ENCODE peak calls at places on chromosomes 4 and X, in seven cellular contexts. R is astrocyte, I is endothelial cell, V is fibroblast of mammary gland, U is cardiac muscle cell, M is GM10248, T is psoas muscle. H is an unnamed sample.

GRCh38 chrX:21493226-21493850 is 119.1 kb downstream of the CNKSR2 start:
- DNase-seq in I (no peak), T (no peak), V (peak; percentile 72), R (peak; percentile 57), M (no peak), U (no peak), H (no peak)

GRCh38 chr4:185734214-185734613 is 77.8 kb downstream of the SORBS2 start:
- DNase-seq in I (no peak), R (no peak), V (no peak), U (no peak), M (peak; percentile 58), T (no peak), H (no peak)

GRCh38 chr4:185991750-185992149 is 77.2 kb upstream of the TLR3 start:
- DNase-seq in T (no peak), M (no peak), R (no peak), U (no peak), V (no peak), I (no peak), H (no peak)

GRCh38 chr4:146389561-146389960 is 132.2 kb downstream of the SLC10A7 start:
- DNase-seq in U (no peak), I (no peak), T (no peak), R (no peak), M (no peak), V (no peak), H (no peak)

GRCh38 chr4:69896530-69897116 is 34.2 kb upstream of the CSN1S1 start:
- DNase-seq in U (peak; percentile 54), V (peak; percentile 26), M (no peak), I (no peak), T (no peak), R (no peak), H (no peak)

GRCh38 chr4:63505714-63506460 is 903.4 kb downstream of the TECRL start:
- DNase-seq in R (no peak), M (no peak), V (no peak), U (no peak), I (no peak), T (no peak), H (no peak)

GRCh38 chr4:139935911-139936310 is 218.1 kb downstream of the MAML3 start:
- DNase-seq in T (no peak), R (no peak), I (no peak), U (no peak), V (no peak), M (no peak), H (no peak)

GRCh38 chrX:65451663-65452062 is 82.9 kb downstream of the LAS1L start:
- DNase-seq in T (no peak), U (peak; percentile 14), V (peak; percentile 22), M (peak; percentile 30), I (peak; percentile 31), R (no peak), H (peak; percentile 13)

GRCh38 chrX:130179579-130180215 is 7.9 kb downstream of the RAB33A start:
- DNase-seq in T (no peak), I (no peak), V (no peak), R (no peak), U (peak; percentile 48), M (no peak), H (no peak)

GRCh38 chrX:38305971-38306370 is 21.3 kb downstream of the RPGR start:
- DNase-seq in I (no peak), M (no peak), U (peak; percentile 77), V (peak; percentile 92), R (no peak), T (no peak), H (no peak)

GRCh38 chrX:38304010-38304409 is 23.3 kb downstream of the RPGR start:
- DNase-seq in V (peak; percentile 52), I (peak; percentile 11), R (no peak), U (peak; percentile 46), T (no peak), M (no peak), H (no peak)
- TF ChIP-seq CTCF in V (peak; percentile 44), I (peak; percentile 28), R (peak; percentile 37), U (peak; percentile 49), T (no peak), M (no peak), H (no peak)

DNA sequence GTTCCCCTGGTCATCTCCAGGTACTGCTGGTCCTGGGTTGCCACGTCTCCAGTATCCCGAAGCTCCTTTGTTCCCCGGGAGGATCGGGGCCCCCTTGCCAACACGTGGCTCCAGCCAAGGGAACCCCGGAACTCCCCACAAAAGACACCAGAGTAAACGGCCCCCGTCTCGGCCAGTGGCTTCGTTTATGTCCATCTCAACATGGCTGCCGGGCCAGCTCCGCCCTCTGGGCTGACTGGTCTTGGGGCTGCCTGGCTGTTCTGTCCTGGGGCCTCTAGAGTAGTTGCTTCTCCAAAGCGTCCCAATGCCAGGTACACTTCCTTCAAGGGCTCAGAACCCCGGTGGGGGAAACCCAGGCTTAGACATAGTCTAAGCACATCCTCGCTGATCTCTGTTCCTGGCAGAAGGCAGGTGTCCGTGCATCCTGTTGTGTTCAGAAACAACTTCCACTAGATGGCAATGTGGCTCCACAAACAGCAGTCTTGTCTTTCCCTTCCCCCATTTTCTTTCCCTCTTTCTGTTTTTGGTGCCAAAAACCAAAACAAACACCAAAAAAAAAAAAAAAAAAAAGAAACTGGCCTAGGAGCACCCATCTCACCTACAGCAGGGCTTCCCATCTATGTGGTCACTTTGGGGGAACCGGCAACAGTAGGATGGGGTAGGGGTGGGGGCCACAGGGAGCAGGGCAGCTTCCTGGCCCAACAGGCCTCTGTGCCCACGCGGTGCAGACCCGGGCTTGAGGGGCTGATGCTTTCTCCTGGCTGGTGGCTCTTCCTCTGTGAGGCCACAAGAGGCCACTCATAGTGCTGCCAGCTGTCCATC is 35.3 kb downstream of the NBDY start:
- DNase-seq in V (peak; percentile 91), U (peak; percentile 84), R (peak; percentile 56), M (peak; percentile 65), T (peak; percentile 69), I (peak; percentile 52), H (peak; percentile 65)
- TF ChIP-seq CTCF in V (peak; percentile 75), U (peak; percentile 50), R (peak; percentile 41), M (peak; percentile 36), T (peak; percentile 71), I (peak; percentile 15), H (peak; percentile 40)

GRCh38 chrX:150365953-150366911 is 3.1 kb downstream of the MAMLD1 start:
- DNase-seq in I (peak; percentile 46), M (no peak), V (peak; percentile 38), R (peak; percentile 35), T (peak; percentile 52), U (peak; percentile 54), H (peak; percentile 16)
- TF ChIP-seq CTCF in I (no peak), M (no peak), V (peak; percentile 19), R (no peak), T (no peak), U (peak; percentile 33), H (no peak)

GRCh38 chr4:100907465-100908454 is 389.9 kb upstream of the EMCN start:
- DNase-seq in I (peak; percentile 7), V (peak; percentile 18), R (peak; percentile 2), T (no peak), U (peak; percentile 35), M (no peak), H (no peak)
- TF ChIP-seq CTCF in I (peak; percentile 69), V (peak; percentile 43), R (peak; percentile 26), T (peak; percentile 41), U (peak; percentile 34), M (peak; percentile 27), H (peak; percentile 45)

GRCh38 chr4:4274226-4274625 is 15.7 kb downstream of the LYAR start:
- DNase-seq in M (no peak), U (no peak), I (no peak), T (no peak), V (no peak), R (no peak), H (no peak)

GRCh38 chr4:4270529-4270928 is 19.4 kb downstream of the LYAR start:
- DNase-seq in M (no peak), U (peak; percentile 21), R (peak; percentile 31), T (no peak), V (peak; percentile 34), I (no peak), H (no peak)

GRCh38 chr4:4269326-4269725 is 20.6 kb downstream of the LYAR start:
- DNase-seq in U (no peak), I (no peak), T (no peak), R (no peak), M (no peak), V (no peak), H (peak; percentile 42)

GRCh38 chr4:4269856-4270255 is 20.1 kb downstream of the LYAR start:
- DNase-seq in M (no peak), V (peak; percentile 31), U (peak; percentile 64), I (no peak), R (peak; percentile 23), T (no peak), H (peak; percentile 23)

GRCh38 chr4:4271912-4272311 is 18.0 kb downstream of the LYAR start:
- DNase-seq in R (no peak), I (no peak), V (peak; percentile 18), T (no peak), U (peak; percentile 60), M (no peak), H (no peak)
- TF ChIP-seq CTCF in R (no peak), I (no peak), V (no peak), T (no peak), U (peak; percentile 21), M (no peak), H (no peak)

H was measured in activated CD8-positive, alpha-beta T cell treated with anti-CD3 and anti-CD28 coated beads for 36 hours.